ENCODE peak calls at places on chromosomes 2 and 18, in seven cellular contexts. O is body of pancreas, E is GM23338, I is cardiac muscle cell, S is brain microvascular endothelial cell, Z is heart left ventricle, K is lower lobe of right lung. D is an unnamed sample. For H3K27me3, the result is how much of the 10 kb centered on the place peaks cover.

GRCh38 chr2:204899983-204900382 is 354.7 kb downstream of the PARD3B start:
- DNase-seq in S (no peak), K (no peak), Z (no peak), I (no peak), E (no peak), O (no peak), D (no peak)

GRCh38 chr2:241944821-241945220 is 75.3 kb downstream of the RTP5 start:
- DNase-seq in E (no peak), O (no peak), S (no peak), K (no peak), I (no peak), Z (no peak), D (no peak)

GRCh38 chr2:205060269-205060668 is 515.0 kb downstream of the PARD3B start:
- DNase-seq in I (peak), E (no peak), O (no peak), S (peak), K (no peak), Z (no peak), D (no peak)

GRCh38 chr2:128466377-128467175 is 147.9 kb upstream of the HS6ST1 start:
- DNase-seq in O (no peak), K (no peak), Z (peak), E (no peak), I (no peak), S (no peak), D (peak)

GRCh38 chr2:113138428-113139322 is 11.3 kb downstream of the IL1RN start:
- DNase-seq in O (peak), S (peak), I (peak), E (peak), Z (peak), K (no peak), D (no peak)

GRCh38 chr2:20781656-20782265 is 41.1 kb downstream of the LDAH start:
- DNase-seq in O (no peak), S (peak), E (peak), Z (no peak), I (peak), K (no peak), D (no peak)

GRCh38 chr2:151627368-151627767 is 106.9 kb downstream of the NEB start:
- DNase-seq in K (no peak), S (no peak), E (no peak), I (no peak), Z (no peak), O (no peak), D (no peak)

GRCh38 chr2:64052468-64053241 is 33.4 kb upstream of the VPS54 start:
- DNase-seq in Z (peak), I (peak), O (no peak), K (no peak), E (no peak), S (no peak), D (no peak)

GRCh38 chr18:48889981-48890735 is 60.6 kb downstream of the SMAD7 start:
- DNase-seq in K (no peak), S (no peak), E (no peak), O (no peak), Z (no peak), I (no peak), D (peak)

GRCh38 chr18:63492851-63493250 is 16.1 kb downstream of the SERPINB5 start:
- DNase-seq in E (no peak), I (no peak), O (no peak), Z (no peak), S (no peak), K (no peak), D (no peak)

GRCh38 chr2:22900674-22901073 is 484.3 kb upstream of the KLHL29 start:
- DNase-seq in E (no peak), Z (no peak), K (no peak), I (no peak), S (no peak), O (no peak), D (no peak)

GRCh38 chr2:96090527-96090926 is 25.8 kb downstream of the ADRA2B start:
- DNase-seq in S (no peak), K (no peak), E (no peak), I (peak), Z (no peak), O (no peak), D (no peak)

GRCh38 chr2:26471766-26472706 is 5.9 kb downstream of the OTOF start:
- DNase-seq in S (no peak), O (no peak), I (no peak), K (no peak), E (no peak), Z (no peak), D (no peak)

GRCh38 chr18:11849845-11850747 is 1.1 kb upstream of the CHMP1B start:
- DNase-seq in E (peak), K (peak), Z (peak), S (peak), O (peak), I (peak), D (peak)

GRCh38 chr18:48013162-48013561 is 82.7 kb upstream of the SMAD2 start:
- DNase-seq in S (no peak), O (no peak), E (no peak), Z (no peak), K (no peak), I (no peak), D (no peak)

GRCh38 chr18:57959278-57959677 is 84.7 kb upstream of the NEDD4L start:
- DNase-seq in K (peak), Z (no peak), I (peak), S (peak), O (peak), E (peak), D (peak)

GRCh38 chr2:215507836-215508235 is 72.0 kb upstream of the FN1 start:
- DNase-seq in K (no peak), E (no peak), I (peak), Z (no peak), S (no peak), O (no peak), D (no peak)

GRCh38 chr18:32919799-32920198 is 147.0 kb upstream of the KLHL14 start:
- DNase-seq in E (peak), S (no peak), I (no peak), O (peak), Z (no peak), K (no peak), D (no peak)

GRCh38 chr2:15927546-15928218 is 12.7 kb upstream of the MYCN start:
- DNase-seq in K (no peak), O (no peak), I (no peak), S (no peak), E (no peak), Z (no peak), D (no peak)

GRCh38 chr2:24435391-24436316 is 55.4 kb upstream of the NCOA1 start:
- DNase-seq in Z (peak), I (peak), S (peak), O (peak), E (no peak), K (peak), D (no peak)

GRCh38 chr2:16482485-16482884 is 183.1 kb downstream of the CYRIA start:
- DNase-seq in Z (no peak), S (no peak), O (no peak), E (no peak), K (no peak), I (no peak), D (no peak)

GRCh38 chr2:172288603-172289002 is 138.8 kb upstream of the ITGA6 start:
- DNase-seq in E (no peak), I (no peak), Z (no peak), O (peak), K (no peak), S (no peak), D (no peak)

GRCh38 chr2:187658952-187659525 is 104.8 kb upstream of the TFPI start:
- DNase-seq in E (peak), O (no peak), K (no peak), S (peak), I (peak), Z (no peak), D (no peak)

GRCh38 chr2:104562537-104562936 is 291.4 kb upstream of the POU3F3 start:
- DNase-seq in S (no peak), O (no peak), E (peak), Z (no peak), I (no peak), K (no peak), D (no peak)

GRCh38 chr2:84807063-84807485 is 73.8 kb downstream of the TRABD2A start:
- DNase-seq in K (peak), O (peak), E (no peak), Z (no peak), S (peak), I (peak), D (no peak)

GRCh38 chr2:70255637-70256314 is 2.2 kb upstream of the PCYOX1 start:
- DNase-seq in I (no peak), K (no peak), S (no peak), Z (no peak), O (no peak), E (no peak), D (no peak)

GRCh38 chr2:86622878-86623548 is 652 bp downstream of the RNF103 start:
- DNase-seq in O (peak), Z (peak), S (peak), I (peak), E (peak), K (peak), D (peak)

GRCh38 chr2:156437272-156437671 is 1.1 kb downstream of the GPD2 start:
- DNase-seq in S (no peak), Z (no peak), K (peak), O (peak), E (no peak), I (peak), D (no peak)

GRCh38 chr18:9526458-9526857 is 51.1 kb downstream of the RALBP1 start:
- DNase-seq in Z (no peak), I (no peak), O (no peak), K (no peak), E (no peak), S (no peak), D (no peak)

GRCh38 chr2:18771212-18771611 is 181.8 kb upstream of the NT5C1B start:
- DNase-seq in K (no peak), S (no peak), I (no peak), E (no peak), Z (no peak), O (no peak), D (no peak)

GRCh38 chr2:112577756-112578155 is 6.7 kb upstream of the CHCHD5 start:
- DNase-seq in S (peak), O (no peak), I (peak), Z (no peak), E (peak), K (no peak), D (no peak)

GRCh38 chr2:37870829-37871228 is 54.3 kb upstream of the RMDN2 start:
- DNase-seq in K (no peak), Z (no peak), I (peak), O (no peak), E (no peak), S (no peak), D (no peak)

GRCh38 chr2:240915526-240916335 is 9.6 kb downstream of the CROCC2 start:
- DNase-seq in S (no peak), I (no peak), K (peak), O (no peak), Z (no peak), E (peak), D (peak)

GRCh38 chr18:6435731-6436130 is 21.0 kb upstream of the L3MBTL4 start:
- DNase-seq in S (no peak), K (no peak), O (no peak), I (no peak), Z (no peak), E (no peak), D (no peak)

GRCh38 chr2:16261071-16261470 is 320.7 kb downstream of the MYCN start:
- DNase-seq in S (no peak), O (no peak), Z (no peak), K (no peak), I (no peak), E (no peak), D (no peak)

GRCh38 chr2:131105950-131106801 is 1.0 kb downstream of the PLEKHB2 start:
- DNase-seq in O (peak), K (peak), Z (peak), S (peak), I (peak), E (peak), D (peak)

GRCh38 chr2:39413063-39413722 is 23.9 kb downstream of the MAP4K3 start:
- DNase-seq in S (no peak), O (no peak), I (no peak), K (no peak), E (no peak), Z (no peak), D (no peak)

GRCh38 chr2:57218206-57218605 is 828.4 kb upstream of the VRK2 start:
- DNase-seq in K (no peak), S (no peak), O (no peak), I (no peak), E (no peak), Z (peak), D (no peak)
- H3K27me3 ChIP-seq in K (under half), S (under half), O (under half), I (under half), E (under half), Z (under half), D (under half)

DNA sequence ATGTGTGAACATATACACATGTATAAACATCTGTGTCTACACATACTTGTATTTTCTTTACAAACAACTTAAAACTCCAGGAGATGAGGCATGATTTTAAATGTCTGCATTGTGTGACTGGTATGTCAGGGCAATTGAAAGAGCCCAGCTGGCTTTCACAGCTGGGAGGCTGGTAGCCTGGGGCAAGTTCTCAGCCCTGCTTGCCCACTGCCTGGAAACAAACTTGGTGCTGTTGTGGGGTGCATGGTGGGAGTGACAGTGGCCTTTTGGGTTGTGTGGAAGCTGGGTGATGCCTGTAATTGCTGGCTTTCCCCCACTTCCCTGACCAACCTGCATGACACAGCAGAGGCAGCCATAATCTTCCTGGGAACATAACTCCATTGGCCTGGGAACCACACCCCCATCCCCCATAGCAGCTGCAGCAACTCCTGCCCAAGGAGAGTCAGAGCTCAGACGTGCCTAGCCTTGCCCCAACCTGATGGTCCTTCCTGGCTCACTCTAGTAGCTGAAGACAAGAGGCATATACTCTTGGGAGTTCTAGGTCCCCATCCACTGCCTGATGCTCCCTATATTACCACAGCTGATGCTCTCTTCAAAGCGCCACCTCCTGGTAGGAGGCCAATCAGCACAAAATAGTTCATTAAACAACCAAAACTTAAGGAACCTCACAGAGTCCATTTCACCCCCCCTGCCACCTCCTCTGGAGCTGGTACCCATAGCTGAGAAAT is 158.4 kb downstream of the CERS6 start:
- DNase-seq in Z (no peak), E (peak), S (no peak), K (no peak), O (no peak), I (no peak), D (no peak)
- TF ChIP-seq CTCF in Z (no peak), E (peak), S (peak), K (no peak), O (no peak), I (no peak), D (no peak)

DNA sequence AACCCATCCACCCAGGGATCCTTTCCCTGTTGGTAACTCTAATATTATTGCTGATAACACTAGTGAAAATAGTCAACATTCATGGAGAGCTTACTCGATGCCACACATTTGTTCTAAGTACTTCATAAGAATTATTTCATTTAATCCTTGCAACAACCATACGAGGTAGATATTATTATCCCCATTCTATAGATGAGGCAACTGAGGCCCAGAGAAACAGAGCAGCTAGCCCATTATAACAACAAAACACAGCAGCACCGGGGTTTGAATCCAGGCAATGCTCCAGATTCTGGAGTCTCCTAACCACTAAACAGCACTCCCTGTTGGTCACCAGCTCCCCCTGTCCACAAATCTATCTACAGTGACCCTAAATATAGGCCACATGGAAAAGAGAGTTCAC is 90.4 kb upstream of the PKDCC start:
- DNase-seq in E (no peak), K (no peak), I (no peak), O (no peak), S (no peak), Z (no peak), D (no peak)
- H3K27me3 ChIP-seq in E (under half), K (under half), I (under half), O (under half), S (under half), Z (under half), D (under half)

GRCh38 chr2:88950010-88950409 is 258.5 kb downstream of the RPIA start:
- DNase-seq in I (peak), K (no peak), S (no peak), O (no peak), E (peak), Z (no peak), D (no peak)
- TF ChIP-seq CTCF in I (peak), K (peak), S (no peak), O (peak), E (peak), Z (peak), D (peak)

DNA sequence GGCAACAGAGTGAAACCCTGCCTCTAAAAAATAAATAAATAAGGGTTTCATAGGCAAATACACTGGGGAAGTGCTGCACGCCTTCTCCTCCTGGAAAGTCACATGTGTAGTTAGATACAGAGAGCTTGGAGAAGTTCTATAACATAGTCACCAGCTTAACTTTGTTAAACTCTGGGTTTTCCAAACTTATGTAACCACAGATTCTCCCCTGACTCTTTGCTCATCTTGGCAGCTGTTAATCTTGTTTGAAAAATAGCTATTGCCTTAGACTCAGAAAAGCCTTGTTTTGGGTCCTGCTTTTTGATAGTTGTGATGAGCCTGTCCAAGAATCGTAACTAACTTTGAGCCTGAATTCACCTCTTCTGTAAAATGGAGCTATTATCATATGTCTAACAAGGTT is 25.3 kb downstream of the KIAA2012 start:
- DNase-seq in E (no peak), O (no peak), K (no peak), S (no peak), Z (no peak), I (peak), D (no peak)
- H3K27me3 ChIP-seq in E (under half), O (under half), K (under half), S (under half), Z (under half), I (under half), D (under half)

GRCh38 chr18:77407733-77408132 is 158.1 kb downstream of the GALR1 start:
- DNase-seq in I (no peak), Z (no peak), O (no peak), S (no peak), K (no peak), E (peak), D (no peak)
- TF ChIP-seq CTCF in I (no peak), Z (no peak), O (peak), S (no peak), K (no peak), E (peak), D (no peak)